ENCODE peak calls at places on chromosomes 6 and 20, in ten cellular contexts. C is DMS79 treated with DMSO at 0.1 percent for 48 hours; A is tibial artery; Y is activated B cell treated with CpG ODN at 0.5 μM for 24 hours; H is stimulated activated CD8-positive, alpha-beta memory T cell treated with anti-CD3 and anti-CD28 coated beads, Interleukin-4, amount 100 ng/mL, for 24 hours; B is activated T-helper 1 cell treated with anti-CD3 and anti-CD28 coated beads, Interleukin-12 subunit alpha, Interleukin-12 subunit beta, Interleukin-2, Interleukin-4 antibody, amounts not matched to agents 30 ng/mL and 10 ng/mL and 1 ng/mL, durations not matched to agents 14 hours and 24 hours and 36 hours; Q is AG20443; F is NCI-H2029; U is hippocampal formation; P is GM20000. X is an unnamed sample.

GRCh38 chr20:62350098-62350628 is 16.9 kb downstream of the LAMA5 start:
- DNase-seq in C (peak; percentile 65), A (no peak), Y (no peak), H (no peak), B (no peak), Q (no peak), F (no peak), U (no peak), P (no peak), X (no peak)

GRCh38 chr20:37270586-37271420 is 9.2 kb upstream of the GHRH start:
- DNase-seq in C (no peak), A (no peak), Y (peak; percentile 20), H (no peak), B (no peak), Q (no peak), F (no peak), U (no peak), P (peak; percentile 46), X (no peak)

GRCh38 chr6:84220809-84221409 is 6.5 kb downstream of the CEP162 start:
- DNase-seq in C (peak; percentile 16), A (no peak), Y (no peak), H (no peak), B (no peak), Q (no peak), F (no peak), U (peak; percentile 26), P (no peak), X (no peak)

GRCh38 chr6:149170564-149171452 is 146.7 kb upstream of the TAB2 start:
- DNase-seq in C (peak; percentile 39), A (no peak), Y (no peak), H (no peak), B (no peak), Q (no peak), F (no peak), U (no peak), P (no peak), X (no peak)

GRCh38 chr20:60085551-60086132 is 127.4 kb downstream of the CDH26 start:
- DNase-seq in C (no peak), A (no peak), Y (no peak), H (no peak), B (no peak), Q (no peak), F (no peak), U (no peak), P (no peak), X (no peak)

GRCh38 chr6:21053612-21054011 is 519.4 kb downstream of the CDKAL1 start:
- DNase-seq in C (no peak), A (no peak), Y (no peak), H (no peak), B (no peak), Q (no peak), F (no peak), U (no peak), P (no peak), X (no peak)

GRCh38 chr6:30885481-30885998 is 1.2 kb downstream of the DDR1 start:
- DNase-seq in C (peak; percentile 28), A (peak; percentile 62), Y (no peak), H (no peak), B (no peak), Q (no peak), F (peak; percentile 76), U (peak; percentile 42), P (peak; percentile 44), X (no peak)

GRCh38 chr6:75233097-75233615 is 10.4 kb downstream of the COX7A2 start:
- DNase-seq in C (no peak), A (no peak), Y (no peak), H (no peak), B (no peak), Q (no peak), F (no peak), U (no peak), P (no peak), X (no peak)

GRCh38 chr6:150719099-150719767 is 119.5 kb downstream of the PLEKHG1 start:
- DNase-seq in C (no peak), A (no peak), Y (no peak), H (no peak), B (no peak), Q (no peak), F (no peak), U (no peak), P (no peak), X (no peak)

GRCh38 chr6:103367212-103367611 is 1492.5 kb downstream of the HACE1 start:
- DNase-seq in C (no peak), A (no peak), Y (no peak), H (no peak), B (no peak), Q (no peak), F (no peak), U (no peak), P (no peak), X (no peak)